ENCODE peak calls at places on chromosomes 7 and 10, in six cellular contexts. D is sigmoid colon, L is NCI-H446, J is H7, X is smooth muscle cell of the brain vasculature, A is posterior vena cava. M is an unnamed sample.

GRCh38 chr7:142863891-142864685 is 9.2 kb downstream of the EPHB6 start:
- DNase-seq in D (no peak), L (no peak), J (peak; percentile 52), X (no peak), A (no peak), M (peak; percentile 76)

GRCh38 chr10:117373848-117374505 is 1.3 kb downstream of the PDZD8 start:
- DNase-seq in D (peak; percentile 86), L (peak; percentile 14), J (peak; percentile 49), X (no peak), A (peak; percentile 87), M (no peak)

GRCh38 chr7:104482362-104483042 is 154.1 kb downstream of the LHFPL3 start:
- DNase-seq in D (no peak), L (peak; percentile 46), J (no peak), X (no peak), A (no peak), M (no peak)

GRCh38 chr7:3805151-3805550 is 504.1 kb downstream of the SDK1 start:
- DNase-seq in D (no peak), L (no peak), J (no peak), X (no peak), A (no peak), M (no peak)

GRCh38 chr7:70619130-70619529 is 512.8 kb upstream of the GALNT17 start:
- DNase-seq in D (no peak), L (no peak), J (peak; percentile 74), X (no peak), A (no peak), M (no peak)

GRCh38 chr7:82566752-82567151 is 123.2 kb upstream of the CACNA2D1 start:
- DNase-seq in D (no peak), L (peak; percentile 67), J (no peak), X (no peak), A (no peak), M (no peak)

GRCh38 chr7:17158261-17158660 is 140.2 kb upstream of the AHR start:
- DNase-seq in D (no peak), L (no peak), J (no peak), X (no peak), A (no peak), M (no peak)

GRCh38 chr10:20672724-20673123 is 224.4 kb downstream of the NEBL start:
- DNase-seq in D (no peak), L (no peak), J (no peak), X (no peak), A (no peak), M (no peak)

GRCh38 chr10:132409667-132410028 is 12.6 kb downstream of the PWWP2B start:
- DNase-seq in D (no peak), L (no peak), J (peak; percentile 80), X (no peak), A (no peak), M (no peak)

GRCh38 chr7:20661884-20662283 is 46.4 kb downstream of the ABCB5 start:
- DNase-seq in D (no peak), L (no peak), J (no peak), X (no peak), A (no peak), M (no peak)

M was measured in mesenteric fat pad.